ENCODE peak calls at places on chromosomes 2 and 18, in seven cellular contexts. R is frontal cortex; L is GM23338; N is GM06990; B is T-helper 22 cell; E is natural killer cell treated with Interleukin-12 subunit alpha and Interleukin-12 subunit beta and Interleukin-15 and Interleukin-18, amount 100 ng/mL, for 72 hours; Z is left lung. X is an unnamed sample.

GRCh38 chr2:156466739-156467405 is 30.7 kb downstream of the GPD2 start:
- DNase-seq in R (no peak), B (no peak), L (no peak), Z (peak; percentile 48), N (no peak), E (no peak), X (peak; percentile 13)

GRCh38 chr2:160282063-160282580 is 82.0 kb upstream of the ITGB6 start:
- DNase-seq in R (no peak), N (no peak), Z (no peak), E (no peak), L (no peak), B (no peak), X (no peak)

GRCh38 chr2:201237486-201238241 is 22.7 kb upstream of the CASP8 start:
- DNase-seq in E (no peak), N (no peak), R (no peak), B (no peak), Z (no peak), L (no peak), X (no peak)

GRCh38 chr2:160406591-160407392 is 86.8 kb downstream of the RBMS1 start:
- DNase-seq in Z (peak; percentile 66), B (peak; percentile 83), E (peak; percentile 83), R (peak; percentile 46), L (peak; percentile 51), N (peak; percentile 48), X (peak; percentile 66)

GRCh38 chr2:80499095-80499494 is 194.5 kb upstream of the LRRTM1 start:
- DNase-seq in L (peak; percentile 63), N (no peak), B (no peak), E (no peak), R (peak; percentile 4), Z (no peak), X (peak; percentile 73)

GRCh38 chr2:177172034-177172880 is 40.3 kb upstream of the HNRNPA3 start:
- DNase-seq in Z (no peak), E (no peak), N (no peak), R (no peak), L (no peak), B (no peak), X (no peak)

GRCh38 chr2:225038076-225038571 is 4.1 kb downstream of the DOCK10 start:
- DNase-seq in B (no peak), N (no peak), R (no peak), E (no peak), Z (no peak), L (peak; percentile 27), X (no peak)

GRCh38 chr2:187481543-187481942 is 33.5 kb upstream of the CALCRL start:
- DNase-seq in B (no peak), E (no peak), L (no peak), R (no peak), N (no peak), Z (no peak), X (peak; percentile 81)

GRCh38 chr2:237482485-237482884 is 4.6 kb upstream of the MLPH start:
- DNase-seq in B (no peak), N (no peak), Z (peak; percentile 93), R (no peak), L (no peak), E (no peak), X (peak; percentile 31)

GRCh38 chr2:96734899-96735585 is 4.8 kb downstream of the LMAN2L start:
- DNase-seq in N (no peak), E (no peak), L (no peak), R (no peak), B (no peak), Z (no peak), X (no peak)

GRCh38 chr18:34741401-34741800 is 31.3 kb downstream of the DTNA start:
- DNase-seq in L (no peak), E (no peak), Z (no peak), R (no peak), N (no peak), B (no peak), X (no peak)

GRCh38 chr18:56330381-56331115 is 307.8 kb downstream of the TXNL1 start:
- DNase-seq in R (no peak), L (no peak), N (no peak), Z (no peak), E (no peak), B (no peak), X (peak; percentile 51)

GRCh38 chr2:159035790-159036411 is 67.5 kb downstream of the TANC1 start:
- DNase-seq in Z (no peak), L (peak; percentile 92), E (no peak), B (no peak), N (no peak), R (no peak), X (peak; percentile 53)

GRCh38 chr2:27811768-27812167 is 40.2 kb downstream of the MRPL33 start:
- DNase-seq in L (no peak), R (no peak), B (no peak), E (no peak), Z (no peak), N (no peak), X (no peak)

GRCh38 chr2:7378642-7379041 is 461.4 kb downstream of the RNF144A start:
- DNase-seq in L (no peak), Z (no peak), N (no peak), B (no peak), E (no peak), R (no peak), X (no peak)

GRCh38 chr2:136424112-136424511 is 306.2 kb upstream of the CXCR4 start:
- DNase-seq in R (no peak), Z (no peak), N (no peak), B (peak; percentile 3), E (no peak), L (no peak), X (no peak)

GRCh38 chr18:79871026-79871390 is 73.3 kb downstream of the KCNG2 start:
- DNase-seq in L (no peak), B (no peak), Z (no peak), R (no peak), N (no peak), E (no peak), X (no peak)

GRCh38 chr2:157271590-157272203 is 14.2 kb downstream of the GALNT5 start:
- DNase-seq in E (no peak), B (no peak), N (no peak), R (no peak), L (no peak), Z (no peak), X (no peak)

GRCh38 chr2:11092693-11093335 is 62.5 kb upstream of the SLC66A3 start:
- DNase-seq in R (no peak), B (no peak), E (no peak), L (no peak), Z (no peak), N (no peak), X (no peak)